ENCODE peak calls at places on chromosomes 6 and 20, in ten cellular contexts. I, J, U, L, B, S, N, Z, V and G are unnamed samples.

GRCh38 chr20:23106271-23106851 is 20.2 kb upstream of the CD93 start:
- DNase-seq in I (peak), J (no peak), U (no peak), L (no peak), B (no peak), S (no peak), N (no peak), Z (peak), V (no peak), G (peak)

GRCh38 chr6:98927534-98927933 is 20.2 kb downstream of the FBXL4 start:
- DNase-seq in I (peak), J (no peak), U (no peak), L (no peak), B (no peak), S (no peak), N (peak), Z (no peak), V (no peak), G (no peak)

GRCh38 chr20:17223553-17223952 is 3.3 kb upstream of the PCSK2 start:
- DNase-seq in I (no peak), J (no peak), U (no peak), L (no peak), B (no peak), S (no peak), N (no peak), Z (no peak), V (no peak), G (no peak)

GRCh38 chr6:123808556-123808955 is 4.9 kb downstream of the NKAIN2 start:
- DNase-seq in I (no peak), J (no peak), U (no peak), L (no peak), B (no peak), S (no peak), N (no peak), Z (peak), V (no peak), G (no peak)

GRCh38 chr6:68572525-68572924 is 62.6 kb upstream of the ADGRB3 start:
- DNase-seq in I (peak), J (no peak), U (peak), L (no peak), B (no peak), S (peak), N (peak), Z (peak), V (no peak), G (no peak)

GRCh38 chr6:2766767-2767314 is 1.6 kb downstream of the WRNIP1 start:
- DNase-seq in I (peak), J (no peak), U (no peak), L (no peak), B (no peak), S (peak), N (no peak), Z (no peak), V (no peak), G (no peak)

GRCh38 chr6:156779206-156780116 is 2.3 kb downstream of the ARID1B start:
- DNase-seq in I (peak), J (peak), U (peak), L (peak), B (no peak), S (peak), N (peak), Z (no peak), V (peak), G (peak)

GRCh38 chr6:135161996-135162395 is 19.1 kb upstream of the MYB start:
- DNase-seq in I (no peak), J (no peak), U (no peak), L (peak), B (no peak), S (no peak), N (no peak), Z (no peak), V (no peak), G (no peak)

GRCh38 chr6:45979311-45979710 is 36.3 kb downstream of the CLIC5 start:
- DNase-seq in I (no peak), J (no peak), U (no peak), L (no peak), B (no peak), S (no peak), N (no peak), Z (no peak), V (no peak), G (no peak)

GRCh38 chr6:1496836-1497592 is 107.6 kb downstream of the FOXF2 start:
- DNase-seq in I (no peak), J (no peak), U (no peak), L (no peak), B (no peak), S (no peak), N (no peak), Z (no peak), V (no peak), G (no peak)

GRCh38 chr20:21323640-21324039 is 20.5 kb downstream of the XRN2 start:
- DNase-seq in I (peak), J (no peak), U (no peak), L (no peak), B (no peak), S (peak), N (no peak), Z (peak), V (no peak), G (peak)

GRCh38 chr6:14436593-14436992 is 319.0 kb downstream of the CD83 start:
- DNase-seq in I (no peak), J (no peak), U (no peak), L (no peak), B (no peak), S (no peak), N (no peak), Z (no peak), V (no peak), G (no peak)

GRCh38 chr6:159978291-159979135 is 9.6 kb downstream of the IGF2R start:
- DNase-seq in I (peak), J (peak), U (peak), L (peak), B (no peak), S (no peak), N (no peak), Z (peak), V (no peak), G (no peak)

GRCh38 chr20:20094410-20094809 is 42.1 kb downstream of the CFAP61 start:
- DNase-seq in I (no peak), J (no peak), U (no peak), L (no peak), B (no peak), S (no peak), N (no peak), Z (no peak), V (no peak), G (no peak)

GRCh38 chr6:42727084-42727601 is 4.7 kb upstream of the PRPH2 start:
- DNase-seq in I (no peak), J (peak), U (peak), L (peak), B (peak), S (peak), N (no peak), Z (no peak), V (no peak), G (peak)

GRCh38 chr6:20211941-20212391 is 303 bp downstream of the MBOAT1 start:
- DNase-seq in I (peak), J (no peak), U (no peak), L (no peak), B (peak), S (peak), N (no peak), Z (peak), V (no peak), G (no peak)

GRCh38 chr20:46953596-46953995 is 59.0 kb downstream of the EYA2 start:
- DNase-seq in I (no peak), J (peak), U (no peak), L (no peak), B (no peak), S (no peak), N (no peak), Z (no peak), V (no peak), G (no peak)

GRCh38 chr20:32251470-32251869 is 26.0 kb upstream of the KIF3B start:
- DNase-seq in I (no peak), J (no peak), U (peak), L (no peak), B (no peak), S (no peak), N (no peak), Z (no peak), V (no peak), G (no peak)

GRCh38 chr6:43768506-43768860 is 1.5 kb upstream of the VEGFA start:
- DNase-seq in I (no peak), J (peak), U (no peak), L (no peak), B (no peak), S (no peak), N (no peak), Z (no peak), V (no peak), G (no peak)